ENCODE peak calls at places on chromosome 2, in seven cellular contexts. R, F, P, H, Q, A and J are unnamed samples.

GRCh38 chr2:155377931-155378444 is 679.5 kb downstream of the KCNJ3 start:
- DNase-seq in H (no peak), R (no peak), P (no peak), F (no peak), Q (no peak), A (peak), J (no peak)

GRCh38 chr2:144519934-144520717 is at the start of gene ZEB2:
- DNase-seq in A (peak), F (peak), H (peak), R (peak), Q (peak), P (peak), J (peak)

GRCh38 chr2:108139521-108139920 is 100.2 kb upstream of the SULT1C3 start:
- DNase-seq in Q (no peak), R (no peak), A (peak), H (peak), P (peak), F (no peak), J (no peak)

GRCh38 chr2:6526093-6526824 is 339.4 kb downstream of the CMPK2 start:
- DNase-seq in Q (no peak), H (peak), F (no peak), A (no peak), R (no peak), P (peak), J (no peak)

GRCh38 chr2:14901740-14902139 is 269.2 kb downstream of the LRATD1 start:
- DNase-seq in P (no peak), A (no peak), R (no peak), F (no peak), H (no peak), Q (no peak), J (no peak)

GRCh38 chr2:44771510-44771909 is 170.0 kb upstream of the SIX3 start:
- DNase-seq in A (no peak), P (no peak), Q (no peak), H (no peak), F (no peak), R (no peak), J (no peak)

GRCh38 chr2:17616405-17616804 is 75.9 kb downstream of the VSNL1 start:
- DNase-seq in F (no peak), A (no peak), H (no peak), R (no peak), Q (no peak), P (no peak), J (no peak)

GRCh38 chr2:228768818-228769217 is 502.3 kb downstream of the PID1 start:
- DNase-seq in Q (no peak), R (no peak), A (peak), H (no peak), F (no peak), P (no peak), J (peak)

GRCh38 chr2:101348851-101349250 is 38.5 kb downstream of the CREG2 start:
- DNase-seq in F (no peak), P (no peak), Q (no peak), R (no peak), A (no peak), H (no peak), J (no peak)

GRCh38 chr2:44459754-44460153 is 98.0 kb downstream of the CAMKMT start:
- DNase-seq in P (peak), R (no peak), F (no peak), Q (no peak), H (no peak), A (no peak), J (no peak)

GRCh38 chr2:84906900-84907714 is 1.7 kb downstream of the TMSB10 start:
- DNase-seq in Q (peak), A (peak), H (peak), F (peak), P (peak), R (peak), J (no peak)

GRCh38 chr2:176082885-176083731 is 654 bp downstream of the EVX2 start:
- DNase-seq in Q (no peak), A (no peak), P (peak), H (no peak), F (no peak), R (no peak), J (no peak)

GRCh38 chr2:208280234-208280633 is 14.2 kb downstream of the PIKFYVE start:
- DNase-seq in R (no peak), H (no peak), P (no peak), A (no peak), Q (no peak), F (no peak), J (no peak)

GRCh38 chr2:239288951-239289481 is 111.8 kb downstream of the HDAC4 start:
- DNase-seq in A (no peak), R (peak), P (peak), Q (no peak), H (peak), F (peak), J (no peak)

GRCh38 chr2:96207778-96208143 is 866 bp downstream of the STARD7 start:
- DNase-seq in Q (no peak), H (peak), A (no peak), P (no peak), R (no peak), F (no peak), J (no peak)

GRCh38 chr2:227325824-227326195 is 759 bp downstream of the MFF start:
- DNase-seq in F (peak), H (peak), Q (no peak), R (peak), A (peak), P (peak), J (no peak)

GRCh38 chr2:212005077-212005671 is 533.4 kb downstream of the ERBB4 start:
- DNase-seq in P (peak), H (peak), Q (no peak), A (peak), F (no peak), R (peak), J (no peak)

GRCh38 chr2:27152102-27152795 is 3.4 kb downstream of the TCF23 start:
- DNase-seq in P (no peak), F (no peak), H (no peak), A (no peak), R (no peak), Q (no peak), J (no peak)

GRCh38 chr2:48315847-48316194 is 214.1 kb upstream of the STON1 start:
- DNase-seq in Q (no peak), P (peak), F (no peak), A (no peak), R (no peak), H (peak), J (no peak)

GRCh38 chr2:63073994-63074393 is 23.4 kb downstream of the OTX1 start:
- DNase-seq in A (no peak), R (no peak), P (no peak), F (no peak), Q (no peak), H (no peak), J (no peak)

GRCh38 chr2:36878429-36878828 is 87.9 kb downstream of the STRN start:
- DNase-seq in H (no peak), R (no peak), A (no peak), Q (no peak), F (no peak), P (no peak), J (no peak)

GRCh38 chr2:163723881-163724280 is 11.9 kb downstream of the FIGN start:
- DNase-seq in R (no peak), F (no peak), H (no peak), A (no peak), Q (no peak), P (no peak), J (no peak)

GRCh38 chr2:187529977-187530721 is 24.1 kb downstream of the TFPI start:
- DNase-seq in F (no peak), H (no peak), Q (no peak), R (no peak), P (no peak), A (no peak), J (no peak)

GRCh38 chr2:102615620-102616436 is 3.5 kb upstream of the SLC9A2 start:
- DNase-seq in A (peak), F (peak), R (peak), H (peak), Q (no peak), P (peak), J (peak)
- TF ChIP-seq CTCF in A (peak), F (peak), R (peak), H (peak), Q (no peak), P (peak), J (peak)

GRCh38 chr2:241508510-241509407 is at the start of gene STK25:
- DNase-seq in P (peak), R (peak), A (peak), H (peak), F (peak), Q (peak), J (peak)
- H3K4me3 ChIP-seq in P (peak), R (peak), A (peak), H (peak), F (peak), Q (peak), J (peak)

DNA sequence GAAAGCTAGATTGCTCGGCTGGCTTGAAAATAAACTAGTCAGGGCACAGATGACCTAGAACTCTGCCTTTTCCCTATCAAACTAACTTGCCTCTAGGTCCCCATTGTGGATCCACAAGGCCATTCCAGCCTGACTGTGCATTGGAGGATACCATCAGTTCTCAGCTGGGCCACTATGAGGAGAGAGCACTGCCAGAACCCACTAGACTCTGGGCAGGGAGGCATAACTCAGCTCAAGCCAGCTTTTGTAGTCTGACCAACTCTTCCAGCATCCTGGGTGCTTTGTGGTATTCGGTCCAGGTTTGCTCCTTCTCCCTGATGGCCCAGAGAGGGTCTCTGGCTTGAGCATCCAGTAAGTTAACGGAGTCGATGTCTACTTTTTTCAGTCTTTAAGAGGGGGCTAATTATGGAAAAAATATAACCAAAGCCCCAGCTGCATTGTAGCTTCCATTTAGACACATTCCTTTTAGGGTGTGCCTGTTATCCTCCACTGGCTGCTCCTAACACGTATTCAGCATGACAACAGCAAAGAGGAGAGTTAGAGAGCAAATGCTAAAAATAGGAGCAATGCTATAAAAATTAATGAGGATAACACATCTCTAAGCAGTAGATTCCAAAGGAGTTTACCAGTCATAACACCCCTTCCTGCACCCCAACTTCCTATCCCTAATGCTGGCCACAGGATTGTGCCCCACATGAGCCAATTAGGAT is 15.2 kb downstream of the GKN2 start:
- DNase-seq in Q (no peak), H (no peak), R (no peak), F (no peak), P (no peak), A (no peak), J (no peak)
- TF ChIP-seq CTCF in Q (no peak), H (no peak), R (no peak), F (no peak), P (no peak), A (no peak), J (no peak)

GRCh38 chr2:157627594-157628281 is 926 bp downstream of the ACVR1C start:
- DNase-seq in R (no peak), F (no peak), H (no peak), A (no peak), P (peak), Q (no peak), J (no peak)
- H3K4me3 ChIP-seq in R (peak), F (peak), H (no peak), A (peak), P (peak), Q (peak), J (peak)

DNA sequence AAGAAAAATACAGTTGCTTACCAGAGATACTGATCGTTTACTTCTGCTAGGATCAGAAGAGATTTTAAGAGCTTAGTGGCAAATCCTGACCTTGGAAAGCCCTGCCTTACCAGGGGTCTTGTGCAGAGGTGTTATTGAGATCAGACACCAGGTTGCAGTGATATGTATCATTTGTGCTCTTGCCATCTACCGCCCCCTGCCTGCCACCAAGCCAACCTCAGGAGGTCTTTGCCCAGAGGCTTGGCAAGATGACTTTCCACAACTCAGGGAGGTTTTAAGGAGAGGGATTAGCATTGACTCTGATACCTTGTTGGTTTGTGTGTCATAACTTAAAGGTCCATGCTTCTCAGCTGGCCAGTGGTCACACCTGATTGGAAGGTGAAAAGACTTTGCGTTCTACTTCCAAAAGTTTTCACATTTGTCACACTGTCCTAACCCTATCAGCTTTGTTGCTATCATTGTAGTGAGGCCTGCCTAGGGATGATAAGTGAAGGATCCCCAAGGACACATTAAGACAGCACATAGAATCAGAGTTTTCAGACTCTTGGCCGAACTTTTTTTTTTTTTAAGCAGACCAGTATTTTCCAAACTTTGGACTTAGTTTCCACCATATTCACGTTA is 46.2 kb upstream of the MGAT5 start:
- DNase-seq in F (no peak), R (peak), Q (peak), H (peak), P (peak), A (peak), J (no peak)
- TF ChIP-seq CTCF in F (peak), R (peak), Q (peak), H (peak), P (peak), A (peak), J (peak)

GRCh38 chr2:218709906-218710305 is 729 bp upstream of the TTLL4 start:
- DNase-seq in P (no peak), A (no peak), Q (peak), F (no peak), H (no peak), R (no peak), J (no peak)
- H3K4me3 ChIP-seq in P (no peak), A (no peak), Q (no peak), F (peak), H (no peak), R (no peak), J (no peak)

DNA sequence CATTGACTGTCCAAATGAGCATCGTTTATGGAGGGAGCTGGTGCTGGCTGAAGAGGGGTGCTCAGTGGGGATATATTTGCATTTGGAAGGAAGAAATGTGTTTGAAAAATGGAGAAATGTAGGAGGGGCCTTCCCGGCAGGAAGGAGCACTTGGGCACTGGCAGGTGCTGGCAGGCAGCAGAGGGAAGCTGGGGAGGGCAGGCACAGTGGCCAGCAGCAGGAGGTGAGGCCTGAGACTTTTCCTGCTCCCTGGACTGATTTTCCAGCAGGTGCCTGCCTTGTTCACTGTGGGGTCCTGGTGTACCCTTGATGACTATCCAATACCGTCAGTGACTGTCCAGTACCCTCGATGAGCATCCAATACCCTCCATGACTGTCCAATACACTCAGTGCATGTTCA is 20.8 kb upstream of the HPCAL1 start:
- DNase-seq in P (no peak), F (no peak), Q (no peak), H (no peak), A (no peak), R (no peak), J (no peak)
- TF ChIP-seq CTCF in P (no peak), F (no peak), Q (no peak), H (no peak), A (no peak), R (no peak), J (no peak)

GRCh38 chr2:232927793-232928563 is 57.9 kb downstream of the SNORC start:
- DNase-seq in P (peak), F (no peak), R (no peak), Q (no peak), H (no peak), A (no peak), J (no peak)
- H3K4me3 ChIP-seq in P (peak), F (no peak), R (peak), Q (peak), H (no peak), A (no peak), J (peak)

DNA sequence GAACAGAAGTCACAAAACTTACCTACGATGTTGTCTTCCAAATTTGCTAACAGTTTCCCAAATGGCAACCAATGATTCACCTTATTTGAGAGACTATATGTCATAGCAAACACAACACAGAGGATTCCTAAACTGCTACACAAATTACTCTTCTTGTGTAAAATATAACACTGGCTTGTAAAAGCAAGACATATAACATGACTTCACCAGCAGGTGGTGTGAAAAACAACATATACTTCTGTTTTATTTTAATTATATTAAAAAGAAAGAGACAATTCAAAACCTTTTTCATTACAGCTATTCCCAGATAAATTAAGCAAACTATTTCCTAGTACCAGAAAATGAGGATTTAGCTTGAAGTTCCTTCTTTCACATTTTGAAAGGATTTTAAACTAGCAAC is 62.2 kb downstream of the SCN3A start:
- DNase-seq in Q (no peak), A (peak), R (no peak), H (peak), F (no peak), P (no peak), J (no peak)
- TF ChIP-seq CTCF in Q (no peak), A (peak), R (no peak), H (peak), F (no peak), P (peak), J (no peak)